ENCODE peak calls at places on chromosome 14, in six cellular contexts. C is fibroblast of mammary gland; I is NCI-H460; W is effector memory CD8-positive, alpha-beta T cell; V is choroid plexus epithelial cell; M is transverse colon. B is an unnamed sample.

GRCh38 chr14:90154110-90154509 is 92.3 kb downstream of the KCNK13 start:
- DNase-seq in C (no peak), I (no peak), W (no peak), V (no peak), M (no peak), B (no peak)

GRCh38 chr14:52007211-52007610 is 17.9 kb downstream of the RTRAF start:
- DNase-seq in C (no peak), I (no peak), W (no peak), V (no peak), M (no peak), B (no peak)

GRCh38 chr14:52954346-52955214 is 3.7 kb upstream of the FERMT2 start:
- DNase-seq in C (no peak), I (no peak), W (no peak), V (peak), M (no peak), B (no peak)

GRCh38 chr14:69441948-69442347 is 42.6 kb upstream of the PLEKHD1 start:
- DNase-seq in C (no peak), I (no peak), W (no peak), V (peak), M (no peak), B (no peak)

GRCh38 chr14:55851961-55852360 is 266.2 kb upstream of the PELI2 start:
- DNase-seq in C (no peak), I (no peak), W (no peak), V (no peak), M (no peak), B (no peak)

GRCh38 chr14:61438860-61439765 is 117.7 kb downstream of the PRKCH start:
- DNase-seq in C (peak), I (no peak), W (peak), V (peak), M (peak), B (peak)

GRCh38 chr14:102437997-102438922 is 71.3 kb downstream of the ANKRD9 start:
- DNase-seq in C (peak), I (peak), W (peak), V (peak), M (peak), B (peak)

GRCh38 chr14:82438416-82438815 is 904.8 kb upstream of the SEL1L start:
- DNase-seq in C (peak), I (no peak), W (no peak), V (no peak), M (no peak), B (no peak)

GRCh38 chr14:41901089-41901488 is 294.4 kb downstream of the LRFN5 start:
- DNase-seq in C (no peak), I (no peak), W (no peak), V (no peak), M (no peak), B (no peak)

GRCh38 chr14:62189698-62190097 is 427.5 kb downstream of the SNAPC1 start:
- DNase-seq in C (peak), I (no peak), W (no peak), V (peak), M (no peak), B (no peak)

GRCh38 chr14:72851660-72852059 is 42.2 kb downstream of the DPF3 start:
- DNase-seq in C (no peak), I (no peak), W (no peak), V (no peak), M (no peak), B (no peak)

GRCh38 chr14:88551094-88551870 is 3.5 kb downstream of the PTPN21 start:
- DNase-seq in C (peak), I (peak), W (no peak), V (peak), M (peak), B (peak)

GRCh38 chr14:88129306-88130056 is 124.5 kb downstream of the GPR65 start:
- DNase-seq in C (peak), I (peak), W (no peak), V (peak), M (no peak), B (peak)

GRCh38 chr14:104724981-104725771 is 1.1 kb downstream of the ADSS1 start:
- DNase-seq in C (peak), I (peak), W (no peak), V (peak), M (peak), B (no peak)

GRCh38 chr14:61673305-61673704 is 22.0 kb upstream of the HIF1A start:
- DNase-seq in C (no peak), I (no peak), W (no peak), V (peak), M (no peak), B (no peak)

GRCh38 chr14:54050759-54051158 is 94.1 kb upstream of the BMP4 start:
- DNase-seq in C (no peak), I (no peak), W (no peak), V (no peak), M (no peak), B (peak)

B was measured in lung.